ENCODE peak calls at places on chromosomes 6 and 20, in six cellular contexts. O, J, D, P, K and G are unnamed samples.

GRCh38 chr20:17712708-17713107 is 12.9 kb downstream of the BANF2 start:
- DNase-seq in O (no peak), J (no peak), D (no peak), P (no peak), K (no peak), G (no peak)

GRCh38 chr6:6319947-6320811 is at the start of gene F13A1:
- DNase-seq in O (no peak), J (peak; percentile 29), D (no peak), P (peak; percentile 25), K (peak; percentile 45), G (peak; percentile 28)

GRCh38 chr20:24609757-24610156 is 140.3 kb downstream of the SYNDIG1 start:
- DNase-seq in O (no peak), J (no peak), D (no peak), P (no peak), K (no peak), G (no peak)

GRCh38 chr6:147390909-147391536 is 117.5 kb upstream of the SAMD5 start:
- DNase-seq in O (peak; percentile 29), J (no peak), D (no peak), P (no peak), K (no peak), G (peak; percentile 16)

GRCh38 chr6:92047886-92048285 is 1371.5 kb downstream of the EPHA7 start:
- DNase-seq in O (no peak), J (no peak), D (no peak), P (no peak), K (no peak), G (no peak)

GRCh38 chr6:107344981-107345380 is 114.4 kb downstream of the PDSS2 start:
- DNase-seq in O (no peak), J (no peak), D (no peak), P (no peak), K (no peak), G (no peak)

GRCh38 chr20:31758991-31759390 is 19.9 kb downstream of the TPX2 start:
- DNase-seq in O (no peak), J (no peak), D (no peak), P (no peak), K (no peak), G (no peak)

GRCh38 chr6:42239333-42239732 is 21.7 kb upstream of the MRPS10 start:
- DNase-seq in O (no peak), J (no peak), D (no peak), P (no peak), K (no peak), G (no peak)

GRCh38 chr6:118537579-118537978 is 10.5 kb upstream of the PLN start:
- DNase-seq in O (no peak), J (no peak), D (no peak), P (no peak), K (no peak), G (no peak)

GRCh38 chr6:165729307-165729936 is 66.4 kb upstream of the PDE10A start:
- DNase-seq in O (peak; percentile 13), J (no peak), D (no peak), P (no peak), K (no peak), G (peak; percentile 73)

GRCh38 chr6:120951258-120951657 is 383.0 kb downstream of the TBC1D32 start:
- DNase-seq in O (no peak), J (no peak), D (no peak), P (no peak), K (no peak), G (no peak)

GRCh38 chr20:5401277-5401676 is 84.5 kb upstream of the PROKR2 start:
- DNase-seq in O (no peak), J (no peak), D (no peak), P (no peak), K (no peak), G (no peak)

GRCh38 chr6:156379946-156380707 is 397.1 kb upstream of the ARID1B start:
- DNase-seq in O (no peak), J (no peak), D (no peak), P (no peak), K (no peak), G (peak; percentile 6)

GRCh38 chr6:4059115-4059777 is 19.7 kb downstream of the FAM217A start:
- DNase-seq in O (peak; percentile 71), J (no peak), D (no peak), P (no peak), K (no peak), G (no peak)

GRCh38 chr6:154857529-154857928 is 124.3 kb downstream of the SCAF8 start:
- DNase-seq in O (no peak), J (no peak), D (no peak), P (no peak), K (no peak), G (no peak)

GRCh38 chr6:159169193-159169555 is at the start of gene FNDC1:
- DNase-seq in O (peak; percentile 2), J (peak; percentile 47), D (no peak), P (peak; percentile 59), K (peak; percentile 47), G (no peak)

GRCh38 chr6:43575105-43575771 is 600 bp downstream of the XPO5 start:
- DNase-seq in O (no peak), J (no peak), D (peak; percentile 23), P (no peak), K (peak; percentile 48), G (peak; percentile 42)

GRCh38 chr6:168272379-168273011 is 47.1 kb downstream of the DACT2 start:
- DNase-seq in O (no peak), J (no peak), D (no peak), P (no peak), K (no peak), G (no peak)

GRCh38 chr6:158037771-158038170 is 56.1 kb downstream of the SYNJ2 start:
- DNase-seq in O (no peak), J (no peak), D (no peak), P (no peak), K (no peak), G (no peak)

GRCh38 chr20:38357653-38358207 is 11.4 kb downstream of the LBP start:
- DNase-seq in O (no peak), J (no peak), D (no peak), P (no peak), K (no peak), G (no peak)

GRCh38 chr20:50727792-50728485 is 3.4 kb upstream of the PARD6B start:
- DNase-seq in O (peak; percentile 60), J (no peak), D (no peak), P (no peak), K (no peak), G (no peak)

GRCh38 chr6:107968081-107968480 is 10.1 kb upstream of the SEC63 start:
- DNase-seq in O (no peak), J (no peak), D (no peak), P (no peak), K (no peak), G (peak; percentile 21)

GRCh38 chr6:37137881-37138568 is 31.9 kb upstream of the PIM1 start:
- DNase-seq in O (peak; percentile 84), J (no peak), D (no peak), P (no peak), K (no peak), G (no peak)
- H3K4me3 ChIP-seq in O (peak overlapping the region; percentile 32), J (no peak overlapping the region), D (no peak overlapping the region), P (no peak overlapping the region), K (no peak overlapping the region), G (no peak overlapping the region)

GRCh38 chr20:34549291-34549928 is 9.1 kb upstream of the MAP1LC3A start:
- DNase-seq in O (peak; percentile 65), J (no peak), D (no peak), P (no peak), K (no peak), G (no peak)
- H3K4me3 ChIP-seq in O (no peak overlapping the region), J (no peak overlapping the region), D (no peak overlapping the region), P (no peak overlapping the region), K (no peak overlapping the region), G (no peak overlapping the region)

GRCh38 chr6:56542367-56543331 is 100.0 kb downstream of the DST start:
- DNase-seq in O (peak; percentile 93), J (peak; percentile 91), D (peak; percentile 93), P (peak; percentile 92), K (peak; percentile 88), G (peak; percentile 98)

GRCh38 chr6:56540232-56540631 is 102.5 kb downstream of the DST start:
- DNase-seq in O (no peak), J (no peak), D (no peak), P (no peak), K (no peak), G (no peak)

GRCh38 chr6:56539503-56540105 is 103.1 kb downstream of the DST start:
- DNase-seq in O (no peak), J (no peak), D (no peak), P (no peak), K (no peak), G (no peak)

GRCh38 chr6:56541736-56542366 is 100.8 kb downstream of the DST start:
- DNase-seq in O (no peak), J (peak; percentile 15), D (no peak), P (no peak), K (no peak), G (no peak)

DNA sequence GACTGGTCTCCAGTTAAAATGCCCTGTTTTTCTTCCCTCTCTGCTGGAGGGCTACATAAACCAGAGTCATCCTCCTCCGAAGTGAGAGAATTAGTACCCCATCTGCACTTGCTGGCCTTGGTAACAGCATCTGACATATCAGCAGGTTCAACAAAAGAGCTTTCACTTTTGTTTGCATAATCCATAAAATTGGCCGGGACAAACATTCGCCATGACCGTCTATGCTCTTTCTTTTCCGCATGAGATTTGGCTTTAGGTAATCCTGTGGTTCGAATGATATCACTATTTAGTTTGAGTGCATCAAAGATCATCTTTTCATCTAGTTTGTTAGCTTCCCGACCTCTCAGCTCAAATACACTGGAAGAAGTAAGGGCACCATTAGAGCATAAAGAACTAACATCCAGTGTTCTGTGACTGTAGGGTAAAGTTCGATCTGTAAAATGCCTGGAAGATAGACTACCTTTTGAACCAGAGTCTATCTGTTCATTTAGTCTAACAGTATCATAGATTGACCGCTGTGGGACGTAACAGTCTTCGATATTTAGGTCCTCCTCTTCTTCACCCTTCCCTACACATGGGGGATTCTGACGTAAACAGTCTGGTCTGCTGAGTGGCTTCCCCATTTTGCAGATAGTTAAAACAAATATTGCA is 101.6 kb downstream of the DST start:
- DNase-seq in O (no peak), J (no peak), D (no peak), P (no peak), K (no peak), G (peak; percentile 26)
- H3K4me3 ChIP-seq in O (no peak overlapping the region), J (peak overlapping the region; percentile 25), D (peak overlapping the region; percentile 61), P (peak overlapping the region; percentile 62), K (peak overlapping the region; percentile 67), G (no peak overlapping the region)

DNA sequence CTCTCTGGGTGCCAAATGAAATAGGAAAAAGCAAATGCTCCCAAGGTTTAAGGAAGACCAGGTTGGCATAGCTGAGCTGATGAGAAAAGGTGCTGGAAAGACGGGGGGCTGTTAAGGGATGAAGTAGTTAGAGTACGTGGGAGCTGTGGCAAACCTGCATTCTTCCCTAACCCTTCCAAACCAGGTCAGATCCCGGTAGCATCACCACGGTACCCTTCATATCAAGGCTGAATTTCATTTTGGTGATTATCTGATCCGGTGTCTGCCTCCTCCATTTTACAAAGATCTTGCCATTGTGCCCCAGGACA is 68.0 kb upstream of the PIM1 start:
- DNase-seq in O (no peak), J (no peak), D (no peak), P (no peak), K (no peak), G (no peak)
- H3K4me3 ChIP-seq in O (peak overlapping the region; percentile 30), J (no peak overlapping the region), D (peak overlapping the region; percentile 40), P (peak overlapping the region; percentile 58), K (peak overlapping the region; percentile 52), G (peak overlapping the region; percentile 52)